ENCODE peak calls at places on chromosomes 16 and 17, in nine cellular contexts. One of them, this sample, is unnamed.

GRCh38 chr17:9115446-9116265 is 94.3 kb downstream of the NTN1 start:
- DNase-seq in stimulated activated CD8-positive, alpha-beta memory T cell treated with anti-CD3 and anti-CD28 coated beads, Interleukin-12 subunit alpha, Interleukin-12 subunit beta, amount 100 ng/mL, for 4 hours: peak
- DNase-seq in NCI-H1694: no peak
- DNase-seq in RWPE1: no peak
- DNase-seq in GM04504: peak
- DNase-seq in sigmoid colon: peak
- DNase-seq in T-helper 1 cell: no peak
- DNase-seq in HS-5: no peak
- DNase-seq in memory B cell: no peak
- DNase-seq in this sample: peak

GRCh38 chr16:57672416-57672815 is 4.3 kb downstream of the ADGRG3 start:
- DNase-seq in RWPE1: no peak
- DNase-seq in stimulated activated CD8-positive, alpha-beta memory T cell treated with anti-CD3 and anti-CD28 coated beads, Interleukin-12 subunit alpha, Interleukin-12 subunit beta, amount 100 ng/mL, for 4 hours: no peak
- DNase-seq in NCI-H1694: no peak
- DNase-seq in GM04504: no peak
- DNase-seq in sigmoid colon: no peak
- DNase-seq in T-helper 1 cell: no peak
- DNase-seq in memory B cell: no peak
- DNase-seq in HS-5: no peak
- DNase-seq in this sample: no peak

GRCh38 chr16:86142801-86143236 is 243.9 kb downstream of the IRF8 start:
- DNase-seq in stimulated activated CD8-positive, alpha-beta memory T cell treated with anti-CD3 and anti-CD28 coated beads, Interleukin-12 subunit alpha, Interleukin-12 subunit beta, amount 100 ng/mL, for 4 hours: no peak
- DNase-seq in NCI-H1694: no peak
- DNase-seq in GM04504: no peak
- DNase-seq in HS-5: no peak
- DNase-seq in sigmoid colon: no peak
- DNase-seq in memory B cell: no peak
- DNase-seq in RWPE1: no peak
- DNase-seq in T-helper 1 cell: no peak
- DNase-seq in this sample: no peak

GRCh38 chr17:78884148-78884870 is 18.7 kb downstream of the CEP295NL start:
- DNase-seq in HS-5: no peak
- DNase-seq in GM04504: no peak
- DNase-seq in RWPE1: no peak
- DNase-seq in T-helper 1 cell: no peak
- DNase-seq in stimulated activated CD8-positive, alpha-beta memory T cell treated with anti-CD3 and anti-CD28 coated beads, Interleukin-12 subunit alpha, Interleukin-12 subunit beta, amount 100 ng/mL, for 4 hours: no peak
- DNase-seq in memory B cell: no peak
- DNase-seq in sigmoid colon: no peak
- DNase-seq in NCI-H1694: no peak
- DNase-seq in this sample: no peak

GRCh38 chr17:58383892-58384462 is 32.0 kb upstream of the SUPT4H1 start:
- DNase-seq in T-helper 1 cell: no peak
- DNase-seq in NCI-H1694: no peak
- DNase-seq in GM04504: no peak
- DNase-seq in RWPE1: no peak
- DNase-seq in sigmoid colon: no peak
- DNase-seq in memory B cell: no peak
- DNase-seq in HS-5: no peak
- DNase-seq in stimulated activated CD8-positive, alpha-beta memory T cell treated with anti-CD3 and anti-CD28 coated beads, Interleukin-12 subunit alpha, Interleukin-12 subunit beta, amount 100 ng/mL, for 4 hours: no peak
- DNase-seq in this sample: no peak

GRCh38 chr17:78747479-78747878 is 34.6 kb downstream of the CYTH1 start:
- DNase-seq in HS-5: no peak
- DNase-seq in memory B cell: no peak
- DNase-seq in NCI-H1694: no peak
- DNase-seq in sigmoid colon: no peak
- DNase-seq in T-helper 1 cell: no peak
- DNase-seq in GM04504: no peak
- DNase-seq in stimulated activated CD8-positive, alpha-beta memory T cell treated with anti-CD3 and anti-CD28 coated beads, Interleukin-12 subunit alpha, Interleukin-12 subunit beta, amount 100 ng/mL, for 4 hours: no peak
- DNase-seq in RWPE1: no peak
- DNase-seq in this sample: no peak

GRCh38 chr17:213286-214105 is 32.0 kb upstream of the DOC2B start:
- DNase-seq in sigmoid colon: peak
- DNase-seq in HS-5: no peak
- DNase-seq in RWPE1: no peak
- DNase-seq in stimulated activated CD8-positive, alpha-beta memory T cell treated with anti-CD3 and anti-CD28 coated beads, Interleukin-12 subunit alpha, Interleukin-12 subunit beta, amount 100 ng/mL, for 4 hours: no peak
- DNase-seq in GM04504: no peak
- DNase-seq in memory B cell: no peak
- DNase-seq in T-helper 1 cell: no peak
- DNase-seq in NCI-H1694: no peak
- DNase-seq in this sample: no peak

GRCh38 chr17:68705331-68706166 is 104.4 kb upstream of the FAM20A start:
- DNase-seq in GM04504: peak
- DNase-seq in HS-5: no peak
- DNase-seq in RWPE1: no peak
- DNase-seq in sigmoid colon: no peak
- DNase-seq in NCI-H1694: no peak
- DNase-seq in stimulated activated CD8-positive, alpha-beta memory T cell treated with anti-CD3 and anti-CD28 coated beads, Interleukin-12 subunit alpha, Interleukin-12 subunit beta, amount 100 ng/mL, for 4 hours: no peak
- DNase-seq in memory B cell: no peak
- DNase-seq in T-helper 1 cell: no peak
- DNase-seq in this sample: no peak

GRCh38 chr17:65514541-65514940 is 46.9 kb downstream of the AXIN2 start:
- DNase-seq in sigmoid colon: peak
- DNase-seq in RWPE1: no peak
- DNase-seq in NCI-H1694: no peak
- DNase-seq in memory B cell: no peak
- DNase-seq in stimulated activated CD8-positive, alpha-beta memory T cell treated with anti-CD3 and anti-CD28 coated beads, Interleukin-12 subunit alpha, Interleukin-12 subunit beta, amount 100 ng/mL, for 4 hours: no peak
- DNase-seq in GM04504: peak
- DNase-seq in T-helper 1 cell: no peak
- DNase-seq in HS-5: no peak
- DNase-seq in this sample: no peak

GRCh38 chr16:27642753-27643152 is 92.8 kb downstream of the KATNIP start:
- DNase-seq in T-helper 1 cell: no peak
- DNase-seq in stimulated activated CD8-positive, alpha-beta memory T cell treated with anti-CD3 and anti-CD28 coated beads, Interleukin-12 subunit alpha, Interleukin-12 subunit beta, amount 100 ng/mL, for 4 hours: no peak
- DNase-seq in sigmoid colon: no peak
- DNase-seq in HS-5: no peak
- DNase-seq in RWPE1: no peak
- DNase-seq in memory B cell: no peak
- DNase-seq in GM04504: no peak
- DNase-seq in NCI-H1694: peak
- DNase-seq in this sample: no peak